ENCODE peak calls at places on chromosomes 2 and 18, in five cellular contexts. T is uterus, H is brain microvascular endothelial cell, F is AG04450, V is Peyer's patch. W is an unnamed sample.

GRCh38 chr2:76280676-76281075 is 570.0 kb upstream of the GCFC2 start:
- DNase-seq in T (no peak), H (no peak), F (no peak), V (no peak), W (no peak)

GRCh38 chr18:69557246-69557781 is 156.6 kb downstream of the DOK6 start:
- DNase-seq in T (no peak), H (no peak), F (no peak), V (no peak), W (no peak)

GRCh38 chr2:44549856-44550255 is 188.1 kb downstream of the CAMKMT start:
- DNase-seq in T (no peak), H (peak; percentile 29), F (no peak), V (no peak), W (no peak)

GRCh38 chr2:188181439-188181838 is 110.2 kb upstream of the GULP1 start:
- DNase-seq in T (no peak), H (no peak), F (no peak), V (no peak), W (peak; percentile 2)

GRCh38 chr18:61724532-61724931 is 168.3 kb downstream of the RNF152 start:
- DNase-seq in T (no peak), H (no peak), F (no peak), V (no peak), W (no peak)

GRCh38 chr2:43073373-43073772 is 153.0 kb downstream of the ZFP36L2 start:
- DNase-seq in T (no peak), H (no peak), F (no peak), V (peak; percentile 59), W (no peak)

GRCh38 chr2:188320861-188321260 is 29.2 kb downstream of the GULP1 start:
- DNase-seq in T (no peak), H (no peak), F (no peak), V (no peak), W (no peak)

GRCh38 chr2:98736464-98736889 is 5.5 kb upstream of the MGAT4A start:
- DNase-seq in T (no peak), H (no peak), F (no peak), V (no peak), W (no peak)

GRCh38 chr18:57624988-57625387 is 3.4 kb upstream of the NARS1 start:
- DNase-seq in T (no peak), H (peak; percentile 52), F (no peak), V (no peak), W (no peak)

GRCh38 chr2:240187989-240188590 is 47.6 kb upstream of the OTOS start:
- DNase-seq in T (no peak), H (no peak), F (no peak), V (no peak), W (no peak)

GRCh38 chr2:120737802-120738516 is 2.3 kb downstream of the GLI2 start:
- DNase-seq in T (no peak), H (no peak), F (no peak), V (no peak), W (peak; percentile 55)

GRCh38 chr18:61350578-61350977 is 17.3 kb downstream of the CDH20 start:
- DNase-seq in T (no peak), H (no peak), F (no peak), V (no peak), W (no peak)

GRCh38 chr18:62611395-62612241 is 88.8 kb downstream of the ZCCHC2 start:
- DNase-seq in T (no peak), H (no peak), F (no peak), V (no peak), W (no peak)

GRCh38 chr2:40448476-40449079 is 3.3 kb downstream of the SLC8A1 start:
- DNase-seq in T (no peak), H (peak; percentile 23), F (no peak), V (no peak), W (no peak)
- TF ChIP-seq CTCF in T (peak; percentile 42), H (peak; percentile 81), F (peak; percentile 67), V (peak; percentile 54), W (peak; percentile 28)

DNA sequence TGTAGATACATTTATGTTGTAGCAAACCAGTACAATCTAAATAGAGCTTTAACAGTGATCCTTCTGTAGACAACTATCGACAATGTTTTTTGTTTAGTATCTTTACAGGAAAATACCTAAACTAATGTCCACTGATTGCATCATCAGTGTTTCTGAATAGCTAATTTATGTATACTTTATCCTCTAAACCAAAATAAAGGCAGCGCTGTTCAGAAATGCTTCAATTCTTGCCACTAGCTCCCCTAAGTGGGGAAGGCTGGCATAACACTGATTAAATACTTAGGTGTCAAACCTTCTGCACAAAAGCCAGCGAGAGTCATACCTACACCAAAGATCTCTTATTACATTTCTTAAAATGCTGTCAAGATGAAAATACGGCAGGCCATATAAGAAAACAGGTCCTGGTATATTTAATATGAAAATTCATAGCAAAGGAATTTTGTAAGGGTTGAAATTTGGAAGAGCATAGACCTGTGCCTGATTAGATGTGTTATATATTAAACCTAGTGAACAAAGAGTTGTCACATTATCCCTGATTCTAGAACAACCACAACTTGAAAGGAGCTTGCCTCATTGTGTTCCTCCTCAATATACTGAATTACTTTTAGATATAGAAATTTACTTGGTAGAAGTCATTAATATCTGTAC is 1693.4 kb upstream of the SLC39A10 start:
- DNase-seq in T (no peak), H (peak; percentile 15), F (no peak), V (no peak), W (peak; percentile 62)
- TF ChIP-seq CTCF in T (no peak), H (peak; percentile 78), F (peak; percentile 41), V (peak; percentile 20), W (peak; percentile 61)

GRCh38 chr2:219297766-219298456 is 11.3 kb downstream of the PTPRN start:
- DNase-seq in T (no peak), H (no peak), F (no peak), V (no peak), W (no peak)
- TF ChIP-seq CTCF in T (no peak), H (peak; percentile 53), F (peak; percentile 45), V (no peak), W (no peak)

GRCh38 chr18:54776282-54776977 is 51.8 kb upstream of the RAB27B start:
- DNase-seq in T (no peak), H (peak; percentile 99), F (peak; percentile 93), V (no peak), W (peak; percentile 81)
- TF ChIP-seq CTCF in T (no peak), H (no peak), F (no peak), V (no peak), W (no peak)

W was measured in Calu3.